ENCODE peak calls at places on chromosomes 13 and 19, in eight cellular contexts. T, Y, P, W, D, K, Q and C are unnamed samples.

GRCh38 chr19:11708457-11708856 is 30.3 kb downstream of the ZNF823 start:
- DNase-seq in T (no peak), Y (no peak), P (no peak), W (no peak), D (no peak), K (no peak), Q (no peak), C (no peak)

GRCh38 chr13:109146912-109147624 is 517.7 kb downstream of the MYO16 start:
- DNase-seq in T (peak), Y (peak), P (peak), W (no peak), D (peak), K (peak), Q (peak), C (peak)

GRCh38 chr13:19782049-19782726 is 557 bp downstream of the PSPC1 start:
- DNase-seq in T (peak), Y (peak), P (peak), W (peak), D (peak), K (peak), Q (peak), C (peak)

GRCh38 chr13:100954430-100955361 is 280.1 kb upstream of the TMTC4 start:
- DNase-seq in T (no peak), Y (no peak), P (peak), W (no peak), D (peak), K (no peak), Q (no peak), C (no peak)

GRCh38 chr13:23617551-23618014 is 47.4 kb downstream of the TNFRSF19 start:
- DNase-seq in T (peak), Y (no peak), P (peak), W (no peak), D (peak), K (peak), Q (peak), C (peak)

GRCh38 chr19:49676136-49676689 is 858 bp upstream of the PRMT1 start:
- DNase-seq in T (peak), Y (peak), P (peak), W (peak), D (peak), K (peak), Q (peak), C (peak)

GRCh38 chr13:40170091-40170490 is 496.4 kb downstream of the FOXO1 start:
- DNase-seq in T (no peak), Y (no peak), P (no peak), W (no peak), D (no peak), K (no peak), Q (no peak), C (no peak)

GRCh38 chr19:48746738-48747575 is at the start of gene IZUMO1:
- DNase-seq in T (peak), Y (peak), P (peak), W (peak), D (peak), K (peak), Q (peak), C (no peak)

GRCh38 chr13:40017662-40018262 is 362.3 kb downstream of the COG6 start:
- DNase-seq in T (no peak), Y (no peak), P (no peak), W (no peak), D (no peak), K (no peak), Q (no peak), C (no peak)

DNA sequence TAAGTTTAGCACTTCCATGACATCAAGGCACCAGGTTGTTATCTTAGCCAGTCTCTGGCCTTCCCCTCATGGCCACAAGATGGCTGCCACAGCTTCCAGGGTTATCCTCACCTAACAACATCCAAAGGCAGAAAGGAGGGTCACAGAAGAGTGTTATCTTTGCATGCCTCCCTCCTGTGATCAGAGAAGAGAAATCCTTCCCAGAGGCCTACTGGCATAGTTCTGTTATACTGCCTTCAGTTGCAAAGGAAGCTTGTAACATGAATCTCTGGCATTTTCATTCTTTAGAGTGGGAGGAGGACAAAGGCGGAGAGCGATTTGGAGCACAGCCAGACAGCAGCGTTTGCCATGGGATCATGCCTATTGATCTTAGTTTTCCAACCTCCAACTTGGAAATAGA is 135.6 kb downstream of the DNAJC15 start:
- DNase-seq in T (peak), Y (no peak), P (peak), W (no peak), D (peak), K (peak), Q (peak), C (no peak)
- TF ChIP-seq CTCF in T (peak), Y (no peak), P (peak), W (no peak), D (peak), K (peak), Q (peak), C (no peak)

GRCh38 chr19:18232540-18233223 is 6.4 kb upstream of the PDE4C start:
- DNase-seq in T (no peak), Y (no peak), P (no peak), W (no peak), D (no peak), K (no peak), Q (no peak), C (no peak)
- H3K4me3 ChIP-seq in T (no peak), Y (no peak), P (no peak), W (no peak), D (no peak), K (peak), Q (no peak), C (no peak)

DNA sequence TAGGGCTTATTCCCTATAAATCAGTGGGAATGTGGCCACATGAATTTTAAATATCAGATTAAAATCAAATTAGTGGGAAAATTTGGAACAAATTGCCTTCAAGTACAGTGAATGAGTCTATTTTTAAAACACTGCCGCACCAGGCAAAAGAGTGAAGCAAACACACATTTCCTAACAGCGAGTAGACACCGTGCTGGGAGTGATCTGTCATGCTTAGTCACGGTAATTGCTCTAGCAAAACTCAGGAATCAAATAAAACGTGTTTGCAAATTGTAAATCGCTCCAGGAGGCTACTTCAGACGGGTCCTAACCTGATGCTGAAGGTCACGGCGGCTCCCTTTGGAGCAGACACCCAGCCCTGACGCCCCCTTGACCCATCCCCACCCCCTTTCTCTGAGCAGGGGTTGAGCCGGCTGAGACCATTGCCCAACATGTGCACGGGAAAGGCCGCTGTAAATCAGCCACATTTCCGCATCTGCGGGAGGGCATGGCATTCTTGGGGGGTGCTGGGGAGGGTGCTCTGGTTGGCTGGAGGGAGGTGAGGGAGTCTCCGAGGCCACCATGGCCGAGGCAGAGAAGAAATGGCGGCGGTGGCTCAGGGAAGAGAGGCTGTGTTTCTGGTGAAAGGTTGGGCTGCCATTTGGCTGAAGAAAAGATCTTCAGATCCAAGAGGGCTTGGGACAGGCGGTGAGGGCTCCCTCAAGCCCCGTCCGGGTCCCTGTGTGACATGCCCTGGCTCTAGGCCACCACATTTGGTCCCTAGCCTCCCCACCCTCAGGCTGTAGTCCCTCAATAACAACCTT is 8.9 kb downstream of the CEBPA start:
- DNase-seq in T (peak), Y (peak), P (peak), W (no peak), D (peak), K (peak), Q (peak), C (peak)
- TF ChIP-seq CTCF in T (no peak), Y (no peak), P (no peak), W (no peak), D (no peak), K (no peak), Q (no peak), C (no peak)

GRCh38 chr19:719636-720377 is 11.1 kb downstream of the PALM start:
- DNase-seq in T (no peak), Y (peak), P (no peak), W (no peak), D (no peak), K (no peak), Q (no peak), C (no peak)
- H3K4me3 ChIP-seq in T (no peak), Y (no peak), P (no peak), W (no peak), D (no peak), K (no peak), Q (no peak), C (no peak)

GRCh38 chr13:26971990-26972888 is 199.4 kb downstream of the USP12 start:
- DNase-seq in T (no peak), Y (no peak), P (no peak), W (no peak), D (peak), K (peak), Q (peak), C (no peak)
- TF ChIP-seq CTCF in T (peak), Y (no peak), P (peak), W (peak), D (peak), K (peak), Q (peak), C (no peak)

GRCh38 chr19:3479177-3479818 is 1.0 kb downstream of the SMIM24 start:
- DNase-seq in T (no peak), Y (no peak), P (no peak), W (no peak), D (no peak), K (no peak), Q (no peak), C (no peak)

GRCh38 chr19:3478409-3479176 is 1.7 kb downstream of the SMIM24 start:
- DNase-seq in T (no peak), Y (no peak), P (no peak), W (no peak), D (no peak), K (no peak), Q (no peak), C (no peak)

GRCh38 chr19:3481241-3482090 is 1.1 kb upstream of the SMIM24 start:
- DNase-seq in T (no peak), Y (peak), P (no peak), W (no peak), D (no peak), K (no peak), Q (no peak), C (no peak)

GRCh38 chr19:3480383-3481091 is at the start of gene SMIM24:
- DNase-seq in T (no peak), Y (no peak), P (no peak), W (no peak), D (no peak), K (no peak), Q (no peak), C (no peak)

GRCh38 chr19:3479819-3480215 is 508 bp downstream of the SMIM24 start:
- DNase-seq in T (no peak), Y (no peak), P (no peak), W (no peak), D (no peak), K (no peak), Q (no peak), C (no peak)
- H3K4me3 ChIP-seq in T (no peak), Y (no peak), P (no peak), W (no peak), D (no peak), K (no peak), Q (no peak), C (no peak)

DNA sequence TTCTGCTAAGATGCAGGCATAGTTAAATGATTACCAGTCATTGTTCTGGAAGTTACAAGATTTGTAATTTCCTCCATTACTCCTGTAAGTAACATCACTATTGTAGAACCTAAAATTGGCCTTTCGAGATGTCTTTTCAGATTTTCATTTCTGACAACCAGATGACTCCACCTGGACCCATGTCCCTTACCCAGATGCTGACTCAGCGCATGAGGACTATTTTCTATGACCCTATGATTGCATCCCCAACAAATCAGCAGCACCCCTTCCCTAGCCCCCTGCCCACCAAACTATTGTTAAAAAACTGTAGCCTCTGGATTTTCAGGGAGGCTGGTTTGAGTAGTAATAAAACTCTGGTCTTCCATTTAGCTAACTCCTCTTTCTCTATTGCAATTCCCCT is 55.2 kb upstream of the RCBTB2 start:
- DNase-seq in T (no peak), Y (no peak), P (no peak), W (no peak), D (no peak), K (no peak), Q (no peak), C (no peak)
- TF ChIP-seq CTCF in T (no peak), Y (no peak), P (no peak), W (no peak), D (no peak), K (no peak), Q (no peak), C (no peak)

DNA sequence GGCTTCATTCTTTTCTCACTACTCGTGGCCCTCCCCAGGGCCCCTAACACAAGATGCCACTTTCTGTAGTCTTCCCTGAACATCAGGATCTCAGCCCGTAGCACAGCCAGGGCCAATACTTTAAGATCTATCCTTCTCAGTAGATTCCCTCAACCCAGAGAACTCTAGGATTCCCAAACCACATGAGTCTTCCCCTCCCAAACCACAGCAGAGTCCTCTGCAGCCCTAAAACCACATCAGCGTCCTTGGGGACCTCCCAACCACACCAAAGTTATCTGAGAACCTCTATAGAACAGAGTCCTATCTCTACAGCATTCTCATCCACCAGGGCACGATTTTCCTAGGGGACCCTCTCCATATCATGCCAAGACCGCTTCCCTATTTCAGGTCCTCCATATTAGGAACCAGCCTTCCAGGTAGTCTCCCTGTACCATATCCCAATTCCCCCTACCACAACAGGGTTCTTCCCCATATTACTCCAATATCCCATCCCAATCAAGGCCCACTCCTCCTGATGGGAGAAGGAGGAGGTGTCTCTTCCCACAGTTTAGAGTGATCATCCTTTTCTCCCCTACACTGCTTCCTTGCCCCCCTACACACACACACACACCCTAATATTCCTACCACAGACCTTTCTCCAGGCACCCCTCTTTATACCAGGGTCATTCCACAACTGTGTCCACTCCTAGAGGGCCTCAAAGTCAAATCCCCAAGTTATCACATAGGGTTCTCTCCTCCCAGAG is 1.4 kb downstream of the DYRK1B start:
- DNase-seq in T (peak), Y (no peak), P (peak), W (no peak), D (no peak), K (peak), Q (no peak), C (no peak)
- H3K4me3 ChIP-seq in T (peak), Y (peak), P (peak), W (peak), D (peak), K (peak), Q (peak), C (peak)

GRCh38 chr13:73998631-73999030 is 135.6 kb downstream of the KLF12 start:
- DNase-seq in T (no peak), Y (no peak), P (no peak), W (no peak), D (no peak), K (no peak), Q (no peak), C (no peak)
- TF ChIP-seq CTCF in T (no peak), Y (no peak), P (no peak), W (no peak), D (no peak), K (no peak), Q (no peak), C (no peak)